ENCODE peak calls at places on chromosomes 1 and 21, in four cellular contexts. F, A, Y and L are unnamed samples.

GRCh38 chr1:118918230-118918939 is 69.8 kb downstream of the TBX15 start:
- DNase-seq in F (no peak), A (no peak), Y (peak; percentile 30), L (peak; percentile 1)

GRCh38 chr1:36223373-36223995 is 759 bp upstream of the THRAP3 start:
- DNase-seq in F (no peak), A (no peak), Y (peak; percentile 70), L (peak; percentile 75)

GRCh38 chr1:29323636-29324035 is 87.3 kb downstream of the PTPRU start:
- DNase-seq in F (no peak), A (no peak), Y (no peak), L (no peak)

GRCh38 chr1:116374340-116375164 is 1.5 kb downstream of the ATP1A1 start:
- DNase-seq in F (peak; percentile 1), A (no peak), Y (no peak), L (peak; percentile 48)

GRCh38 chr1:56448529-56448928 is 130.8 kb downstream of the PLPP3 start:
- DNase-seq in F (no peak), A (no peak), Y (no peak), L (no peak)

GRCh38 chr21:17818158-17819113 is 720 bp downstream of the C21orf91 start:
- DNase-seq in F (peak; percentile 12), A (peak; percentile 43), Y (peak; percentile 56), L (peak; percentile 75)

GRCh38 chr1:32361674-32362473 is 411 bp downstream of the FAM229A start:
- DNase-seq in F (no peak), A (peak; percentile 67), Y (no peak), L (no peak)

GRCh38 chr1:22717038-22717758 is 6.6 kb downstream of the EPHB2 start:
- DNase-seq in F (peak; percentile 90), A (no peak), Y (no peak), L (no peak)

GRCh38 chr1:42931108-42931539 is 27.5 kb downstream of the SLC2A1 start:
- DNase-seq in F (peak; percentile 30), A (no peak), Y (peak; percentile 24), L (peak; percentile 70)

GRCh38 chr1:161115132-161115711 is 2.6 kb downstream of the PFDN2 start:
- DNase-seq in F (no peak), A (no peak), Y (no peak), L (no peak)

GRCh38 chr1:2415337-2415736 is 3.0 kb upstream of the PEX10 start:
- DNase-seq in F (no peak), A (peak; percentile 11), Y (no peak), L (no peak)

GRCh38 chr21:28325618-28326017 is 667.1 kb downstream of the LTN1 start:
- DNase-seq in F (no peak), A (no peak), Y (no peak), L (no peak)

GRCh38 chr21:44521928-44522752 is 17.9 kb downstream of the KRTAP10-1 start:
- DNase-seq in F (no peak), A (peak; percentile 3), Y (no peak), L (no peak)

GRCh38 chr1:70017770-70018169 is 187.6 kb downstream of the LRRC40 start:
- DNase-seq in F (no peak), A (no peak), Y (no peak), L (no peak)

GRCh38 chr1:119676571-119677206 is 28.6 kb upstream of the ZNF697 start:
- DNase-seq in F (no peak), A (no peak), Y (no peak), L (no peak)

GRCh38 chr1:24572301-24572700 is 16.4 kb downstream of the NCMAP start:
- DNase-seq in F (no peak), A (no peak), Y (no peak), L (no peak)

GRCh38 chr1:6014130-6014999 is 22.1 kb upstream of the NPHP4 start:
- DNase-seq in F (no peak), A (peak; percentile 69), Y (no peak), L (no peak)

GRCh38 chr1:12159826-12160225 is 7.0 kb upstream of the TNFRSF1B start:
- DNase-seq in F (no peak), A (no peak), Y (no peak), L (no peak)

GRCh38 chr1:72063364-72063763 is 219.0 kb downstream of the NEGR1 start:
- DNase-seq in F (no peak), A (no peak), Y (no peak), L (no peak)

GRCh38 chr1:247054992-247055415 is 23.6 kb downstream of the ZNF670 start:
- DNase-seq in F (no peak), A (no peak), Y (no peak), L (no peak)

GRCh38 chr1:25477448-25478034 is 46.8 kb downstream of the MACO1 start:
- DNase-seq in F (no peak), A (no peak), Y (no peak), L (no peak)

GRCh38 chr1:193216920-193217319 is 30.5 kb upstream of the B3GALT2 start:
- DNase-seq in F (peak; percentile 58), A (peak; percentile 38), Y (no peak), L (no peak)

GRCh38 chr1:230424440-230425251 is 1.5 kb downstream of the PGBD5 start:
- DNase-seq in F (peak; percentile 52), A (no peak), Y (no peak), L (peak; percentile 18)

GRCh38 chr1:169892819-169893644 is 664 bp downstream of the SCYL3 start:
- DNase-seq in F (peak; percentile 32), A (no peak), Y (peak; percentile 38), L (no peak)

GRCh38 chr1:45666836-45667235 is 19.5 kb downstream of the GPBP1L1 start:
- DNase-seq in F (no peak), A (no peak), Y (no peak), L (no peak)

GRCh38 chr1:164693564-164694359 is 134.8 kb downstream of the PBX1 start:
- DNase-seq in F (no peak), A (no peak), Y (no peak), L (no peak)

GRCh38 chr1:174769961-174770549 is 229.7 kb upstream of the CACYBP start:
- DNase-seq in F (peak; percentile 68), A (no peak), Y (peak; percentile 85), L (peak; percentile 84)

GRCh38 chr1:59638172-59638800 is 176.5 kb upstream of the HOOK1 start:
- DNase-seq in F (no peak), A (no peak), Y (no peak), L (peak; percentile 7)

GRCh38 chr1:16420719-16421118 is 16.5 kb downstream of the SPATA21 start:
- DNase-seq in F (no peak), A (no peak), Y (peak; percentile 86), L (peak; percentile 60)

GRCh38 chr21:36751383-36751782 is 52.5 kb downstream of the SIM2 start:
- DNase-seq in F (no peak), A (no peak), Y (no peak), L (no peak)

GRCh38 chr1:151292207-151293030 is 10.3 kb downstream of the ZNF687 start:
- DNase-seq in F (no peak), A (no peak), Y (no peak), L (peak; percentile 56)